ENCODE peak calls at places on chromosomes 6 and 20, in ten cellular contexts. One of them, this sample, is unnamed.

GRCh38 chr6:33851959-33852358 is 48.2 kb upstream of the MLN start:
- DNase-seq in AG10803: peak
- DNase-seq in uterus: no peak
- DNase-seq in OCI-LY7: no peak
- DNase-seq in HFFc6: no peak
- DNase-seq in adrenal gland: no peak
- DNase-seq in chondrocyte: no peak
- DNase-seq in choroid plexus epithelial cell: peak
- DNase-seq in brain microvascular endothelial cell: no peak
- DNase-seq in spleen: no peak
- DNase-seq in this sample: no peak

GRCh38 chr20:35660122-35660937 is 4.4 kb downstream of the CPNE1 start:
- DNase-seq in AG10803: no peak
- DNase-seq in uterus: no peak
- DNase-seq in OCI-LY7: no peak
- DNase-seq in HFFc6: no peak
- DNase-seq in adrenal gland: peak
- DNase-seq in chondrocyte: no peak
- DNase-seq in choroid plexus epithelial cell: no peak
- DNase-seq in brain microvascular endothelial cell: no peak
- DNase-seq in spleen: no peak
- DNase-seq in this sample: no peak

GRCh38 chr6:52371656-52372151 is 9.8 kb downstream of the PAQR8 start:
- DNase-seq in AG10803: peak
- DNase-seq in uterus: no peak
- DNase-seq in OCI-LY7: no peak
- DNase-seq in HFFc6: no peak
- DNase-seq in adrenal gland: no peak
- DNase-seq in chondrocyte: no peak
- DNase-seq in choroid plexus epithelial cell: peak
- DNase-seq in brain microvascular endothelial cell: no peak
- DNase-seq in spleen: no peak
- DNase-seq in this sample: no peak

GRCh38 chr6:49764571-49765236 is 20.5 kb upstream of the CRISP3 start:
- DNase-seq in AG10803: no peak
- DNase-seq in uterus: no peak
- DNase-seq in OCI-LY7: no peak
- DNase-seq in HFFc6: no peak
- DNase-seq in adrenal gland: no peak
- DNase-seq in chondrocyte: no peak
- DNase-seq in choroid plexus epithelial cell: no peak
- DNase-seq in brain microvascular endothelial cell: no peak
- DNase-seq in spleen: no peak
- DNase-seq in this sample: no peak

GRCh38 chr6:35044771-35045275 is 96.3 kb downstream of the TCP11 start:
- DNase-seq in AG10803: peak
- DNase-seq in uterus: peak
- DNase-seq in OCI-LY7: no peak
- DNase-seq in HFFc6: no peak
- DNase-seq in adrenal gland: no peak
- DNase-seq in chondrocyte: no peak
- DNase-seq in choroid plexus epithelial cell: no peak
- DNase-seq in brain microvascular endothelial cell: no peak
- DNase-seq in spleen: no peak
- DNase-seq in this sample: no peak

GRCh38 chr6:128600397-128600951 is 80.1 kb upstream of the PTPRK start:
- DNase-seq in AG10803: peak
- DNase-seq in uterus: no peak
- DNase-seq in OCI-LY7: no peak
- DNase-seq in HFFc6: peak
- DNase-seq in adrenal gland: no peak
- DNase-seq in chondrocyte: no peak
- DNase-seq in choroid plexus epithelial cell: peak
- DNase-seq in brain microvascular endothelial cell: peak
- DNase-seq in spleen: no peak
- DNase-seq in this sample: peak

GRCh38 chr20:58372836-58373235 is 16.2 kb upstream of the VAPB start:
- DNase-seq in AG10803: no peak
- DNase-seq in uterus: no peak
- DNase-seq in OCI-LY7: no peak
- DNase-seq in HFFc6: no peak
- DNase-seq in adrenal gland: peak
- DNase-seq in chondrocyte: no peak
- DNase-seq in choroid plexus epithelial cell: peak
- DNase-seq in brain microvascular endothelial cell: no peak
- DNase-seq in spleen: no peak
- DNase-seq in this sample: no peak

GRCh38 chr6:134908906-134909516 is 40.9 kb downstream of the ALDH8A1 start:
- DNase-seq in AG10803: peak
- DNase-seq in uterus: peak
- DNase-seq in OCI-LY7: no peak
- DNase-seq in HFFc6: peak
- DNase-seq in adrenal gland: peak
- DNase-seq in chondrocyte: no peak
- DNase-seq in choroid plexus epithelial cell: peak
- DNase-seq in brain microvascular endothelial cell: peak
- DNase-seq in spleen: no peak
- DNase-seq in this sample: peak

GRCh38 chr6:113875470-113875869 is 18.3 kb downstream of the MARCKS start:
- DNase-seq in AG10803: peak
- DNase-seq in uterus: no peak
- DNase-seq in OCI-LY7: no peak
- DNase-seq in HFFc6: peak
- DNase-seq in adrenal gland: no peak
- DNase-seq in chondrocyte: no peak
- DNase-seq in choroid plexus epithelial cell: peak
- DNase-seq in brain microvascular endothelial cell: peak
- DNase-seq in spleen: no peak
- DNase-seq in this sample: no peak

GRCh38 chr6:49606696-49607390 is 29.8 kb downstream of the RHAG start:
- DNase-seq in AG10803: peak
- DNase-seq in uterus: no peak
- DNase-seq in OCI-LY7: peak
- DNase-seq in HFFc6: peak
- DNase-seq in adrenal gland: peak
- DNase-seq in chondrocyte: no peak
- DNase-seq in choroid plexus epithelial cell: peak
- DNase-seq in brain microvascular endothelial cell: peak
- DNase-seq in spleen: no peak
- DNase-seq in this sample: peak

GRCh38 chr6:17907467-17908229 is 79.8 kb downstream of the KIF13A start:
- DNase-seq in AG10803: peak
- DNase-seq in uterus: peak
- DNase-seq in OCI-LY7: no peak
- DNase-seq in HFFc6: peak
- DNase-seq in adrenal gland: peak
- DNase-seq in chondrocyte: no peak
- DNase-seq in choroid plexus epithelial cell: peak
- DNase-seq in brain microvascular endothelial cell: peak
- DNase-seq in spleen: peak
- DNase-seq in this sample: no peak

GRCh38 chr6:158654498-158654897 is 4.6 kb downstream of the SYTL3 start:
- DNase-seq in AG10803: peak
- DNase-seq in uterus: peak
- DNase-seq in OCI-LY7: no peak
- DNase-seq in HFFc6: peak
- DNase-seq in adrenal gland: peak
- DNase-seq in chondrocyte: no peak
- DNase-seq in choroid plexus epithelial cell: peak
- DNase-seq in brain microvascular endothelial cell: peak
- DNase-seq in spleen: peak
- DNase-seq in this sample: no peak

GRCh38 chr6:64252256-64252655 is 616.7 kb downstream of the PHF3 start:
- DNase-seq in AG10803: no peak
- DNase-seq in uterus: no peak
- DNase-seq in OCI-LY7: no peak
- DNase-seq in HFFc6: no peak
- DNase-seq in adrenal gland: no peak
- DNase-seq in chondrocyte: no peak
- DNase-seq in choroid plexus epithelial cell: no peak
- DNase-seq in brain microvascular endothelial cell: no peak
- DNase-seq in spleen: no peak
- DNase-seq in this sample: no peak

GRCh38 chr6:106192824-106193223 is 106.7 kb downstream of the PRDM1 start:
- DNase-seq in AG10803: peak
- DNase-seq in uterus: no peak
- DNase-seq in OCI-LY7: no peak
- DNase-seq in HFFc6: peak
- DNase-seq in adrenal gland: no peak
- DNase-seq in chondrocyte: no peak
- DNase-seq in choroid plexus epithelial cell: peak
- DNase-seq in brain microvascular endothelial cell: peak
- DNase-seq in spleen: no peak
- DNase-seq in this sample: peak

GRCh38 chr6:30481213-30481964 is 7.9 kb upstream of the HLA-E start:
- DNase-seq in AG10803: no peak
- DNase-seq in uterus: no peak
- DNase-seq in OCI-LY7: no peak
- DNase-seq in HFFc6: no peak
- DNase-seq in adrenal gland: no peak
- DNase-seq in chondrocyte: no peak
- DNase-seq in choroid plexus epithelial cell: no peak
- DNase-seq in brain microvascular endothelial cell: no peak
- DNase-seq in spleen: peak
- DNase-seq in this sample: no peak

GRCh38 chr6:9126845-9127560 is 691.7 kb upstream of the SLC35B3 start:
- DNase-seq in AG10803: peak
- DNase-seq in uterus: no peak
- DNase-seq in OCI-LY7: no peak
- DNase-seq in HFFc6: peak
- DNase-seq in adrenal gland: peak
- DNase-seq in chondrocyte: no peak
- DNase-seq in choroid plexus epithelial cell: peak
- DNase-seq in brain microvascular endothelial cell: peak
- DNase-seq in spleen: no peak
- DNase-seq in this sample: peak

GRCh38 chr6:132392792-132393191 is 8.5 kb downstream of the MOXD1 start:
- DNase-seq in AG10803: no peak
- DNase-seq in uterus: no peak
- DNase-seq in OCI-LY7: peak
- DNase-seq in HFFc6: peak
- DNase-seq in adrenal gland: no peak
- DNase-seq in chondrocyte: no peak
- DNase-seq in choroid plexus epithelial cell: peak
- DNase-seq in brain microvascular endothelial cell: no peak
- DNase-seq in spleen: no peak
- DNase-seq in this sample: no peak

DNA sequence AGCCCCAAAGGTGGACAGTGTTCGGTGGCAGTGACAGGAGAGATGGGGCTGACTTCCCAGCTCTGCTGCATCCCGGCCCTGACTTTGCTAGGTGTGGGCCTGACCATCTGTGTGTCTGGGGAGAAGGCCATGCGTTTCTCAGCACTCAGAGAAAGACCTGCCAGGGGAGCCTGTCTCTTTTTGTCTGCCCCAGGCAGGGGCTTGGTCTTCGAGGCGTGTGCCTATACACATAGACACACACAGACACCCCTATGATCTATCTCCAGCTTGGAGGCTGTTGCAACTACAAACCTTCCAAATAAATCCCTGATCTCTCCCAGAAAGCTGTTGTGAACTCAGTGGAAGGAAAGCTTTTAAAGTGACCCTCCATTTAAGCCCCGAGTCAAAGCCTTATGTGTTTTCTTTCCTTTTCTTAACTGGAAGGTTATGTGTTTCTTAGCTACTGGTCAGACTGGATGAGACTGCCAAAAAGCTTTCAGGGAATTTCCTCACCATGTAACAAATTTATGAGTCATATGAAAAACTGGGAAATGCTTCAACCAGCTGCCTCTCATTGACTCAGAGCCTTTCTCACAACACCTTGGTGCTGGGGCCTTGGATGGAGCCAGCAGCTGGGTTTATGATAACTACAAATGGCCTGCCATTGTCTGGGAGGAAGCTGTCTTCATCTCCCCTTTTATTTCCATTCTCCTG is 102.6 kb downstream of the CDC5L start:
- DNase-seq in AG10803: peak
- DNase-seq in uterus: peak
- DNase-seq in OCI-LY7: no peak
- DNase-seq in HFFc6: peak
- DNase-seq in adrenal gland: peak
- DNase-seq in chondrocyte: no peak
- DNase-seq in choroid plexus epithelial cell: peak
- DNase-seq in brain microvascular endothelial cell: peak
- DNase-seq in spleen: no peak
- DNase-seq in this sample: peak
- TF ChIP-seq CTCF in AG10803: no peak
- TF ChIP-seq CTCF in uterus: no peak
- TF ChIP-seq CTCF in OCI-LY7: no peak
- TF ChIP-seq CTCF in HFFc6: no peak
- TF ChIP-seq CTCF in adrenal gland: no peak
- TF ChIP-seq CTCF in chondrocyte: no peak
- TF ChIP-seq CTCF in choroid plexus epithelial cell: no peak
- TF ChIP-seq CTCF in brain microvascular endothelial cell: no peak
- TF ChIP-seq CTCF in spleen: no peak
- TF ChIP-seq CTCF in this sample: no peak

DNA sequence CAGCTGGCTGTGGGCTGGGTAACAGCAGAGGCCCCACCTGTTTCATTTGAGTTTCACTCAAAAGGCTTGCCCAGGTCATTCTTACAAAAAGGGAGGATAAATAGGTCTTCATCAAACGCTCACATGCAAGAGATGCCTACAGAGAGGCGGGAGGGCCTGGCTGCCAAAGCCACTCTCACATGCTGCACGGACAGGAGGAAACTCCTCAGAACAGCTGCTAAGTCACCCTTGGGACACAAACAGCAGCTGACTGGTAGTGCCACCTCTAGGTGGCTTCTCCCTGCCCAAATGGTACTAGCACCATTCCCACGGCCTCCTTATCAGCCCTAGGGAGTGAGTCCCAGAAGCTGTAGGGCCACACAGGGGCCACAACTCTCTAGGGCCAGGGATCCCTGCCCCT is 23.8 kb downstream of the SLC22A23 start:
- DNase-seq in AG10803: no peak
- DNase-seq in uterus: no peak
- DNase-seq in OCI-LY7: peak
- DNase-seq in HFFc6: no peak
- DNase-seq in adrenal gland: no peak
- DNase-seq in chondrocyte: no peak
- DNase-seq in choroid plexus epithelial cell: no peak
- DNase-seq in brain microvascular endothelial cell: no peak
- DNase-seq in spleen: no peak
- DNase-seq in this sample: no peak
- TF ChIP-seq CTCF in AG10803: no peak
- TF ChIP-seq CTCF in uterus: no peak
- TF ChIP-seq CTCF in OCI-LY7: peak
- TF ChIP-seq CTCF in HFFc6: no peak
- TF ChIP-seq CTCF in adrenal gland: no peak
- TF ChIP-seq CTCF in chondrocyte: no peak
- TF ChIP-seq CTCF in choroid plexus epithelial cell: no peak
- TF ChIP-seq CTCF in brain microvascular endothelial cell: no peak
- TF ChIP-seq CTCF in spleen: no peak
- TF ChIP-seq CTCF in this sample: no peak

GRCh38 chr20:54207743-54208491 is at the start of gene PFDN4:
- DNase-seq in AG10803: peak
- DNase-seq in uterus: peak
- DNase-seq in OCI-LY7: peak
- DNase-seq in HFFc6: peak
- DNase-seq in adrenal gland: peak
- DNase-seq in chondrocyte: no peak
- DNase-seq in choroid plexus epithelial cell: peak
- DNase-seq in brain microvascular endothelial cell: peak
- DNase-seq in spleen: peak
- DNase-seq in this sample: no peak
- TF ChIP-seq CTCF in AG10803: peak
- TF ChIP-seq CTCF in uterus: peak
- TF ChIP-seq CTCF in OCI-LY7: peak
- TF ChIP-seq CTCF in HFFc6: peak
- TF ChIP-seq CTCF in adrenal gland: peak
- TF ChIP-seq CTCF in chondrocyte: peak
- TF ChIP-seq CTCF in choroid plexus epithelial cell: peak
- TF ChIP-seq CTCF in brain microvascular endothelial cell: peak
- TF ChIP-seq CTCF in spleen: peak
- TF ChIP-seq CTCF in this sample: peak

GRCh38 chr20:44271915-44272663 is 25.0 kb downstream of the GDAP1L1 start:
- DNase-seq in AG10803: no peak
- DNase-seq in uterus: no peak
- DNase-seq in OCI-LY7: no peak
- DNase-seq in HFFc6: no peak
- DNase-seq in adrenal gland: no peak
- DNase-seq in chondrocyte: no peak
- DNase-seq in choroid plexus epithelial cell: no peak
- DNase-seq in brain microvascular endothelial cell: no peak
- DNase-seq in spleen: no peak
- DNase-seq in this sample: no peak
- TF ChIP-seq CTCF in AG10803: no peak
- TF ChIP-seq CTCF in uterus: no peak
- TF ChIP-seq CTCF in OCI-LY7: peak
- TF ChIP-seq CTCF in HFFc6: peak
- TF ChIP-seq CTCF in adrenal gland: no peak
- TF ChIP-seq CTCF in chondrocyte: peak
- TF ChIP-seq CTCF in choroid plexus epithelial cell: peak
- TF ChIP-seq CTCF in brain microvascular endothelial cell: peak
- TF ChIP-seq CTCF in spleen: no peak
- TF ChIP-seq CTCF in this sample: peak